ENCODE peak calls at places on chromosomes 3 and 15, in four cellular contexts. Q is foreskin fibroblast; P is CD8-positive, alpha-beta T cell; F is CD8-positive, alpha-beta memory T cell. V is an unnamed sample.

GRCh38 chr3:128824132-128824850 is 55.1 kb upstream of the ACAD9 start:
- DNase-seq in P (no peak), F (no peak), Q (no peak), V (no peak)

GRCh38 chr3:106965286-106965685 is 412.0 kb upstream of the CCDC54 start:
- DNase-seq in Q (no peak), P (no peak), F (no peak), V (no peak)

GRCh38 chr3:52771334-52771681 is 568 bp upstream of the NEK4 start:
- DNase-seq in Q (no peak), F (no peak), P (no peak), V (no peak)

GRCh38 chr15:74904190-74904805 is 2.4 kb downstream of the FAM219B start:
- DNase-seq in Q (no peak), P (no peak), F (no peak), V (no peak)

GRCh38 chr3:88954853-88955252 is 152.6 kb upstream of the EPHA3 start:
- DNase-seq in Q (no peak), F (no peak), P (no peak), V (no peak)

GRCh38 chr3:58019343-58019742 is 11.1 kb downstream of the FLNB start:
- DNase-seq in F (no peak), Q (no peak), P (no peak), V (no peak)

GRCh38 chr3:77464106-77464688 is 424.3 kb downstream of the ROBO2 start:
- DNase-seq in P (no peak), Q (peak; percentile 32), F (no peak), V (no peak)

GRCh38 chr3:66253790-66254620 is 33.2 kb downstream of the SLC25A26 start:
- DNase-seq in P (no peak), Q (peak; percentile 32), F (no peak), V (no peak)

GRCh38 chr3:168051579-168052183 is 44.0 kb downstream of the GOLIM4 start:
- DNase-seq in Q (peak; percentile 33), F (no peak), P (no peak), V (peak; percentile 41)

GRCh38 chr3:70742081-70742480 is 429.6 kb upstream of the MDFIC2 start:
- DNase-seq in Q (no peak), F (no peak), P (no peak), V (no peak)

GRCh38 chr3:24678441-24678865 is 183.8 kb upstream of the THRB start:
- DNase-seq in P (no peak), Q (peak; percentile 82), F (no peak), V (peak; percentile 88)

GRCh38 chr3:15276028-15276717 is 56.2 kb downstream of the SH3BP5 start:
- DNase-seq in F (no peak), Q (no peak), P (no peak), V (no peak)

GRCh38 chr15:96171842-96172241 is 158.7 kb upstream of the NR2F2 start:
- DNase-seq in F (no peak), P (no peak), Q (no peak), V (no peak)
- H3K4me3 ChIP-seq in F (no peak overlapping the region), P (no peak overlapping the region), Q (no peak overlapping the region), V (no peak overlapping the region)

GRCh38 chr3:43290961-43291360 is 4.6 kb downstream of the SNRK start:
- DNase-seq in P (no peak), F (no peak), Q (no peak), V (no peak)
- H3K4me3 ChIP-seq in P (peak overlapping the region; percentile 70), F (peak overlapping the region; percentile 94), Q (no peak overlapping the region), V (no peak overlapping the region)

DNA sequence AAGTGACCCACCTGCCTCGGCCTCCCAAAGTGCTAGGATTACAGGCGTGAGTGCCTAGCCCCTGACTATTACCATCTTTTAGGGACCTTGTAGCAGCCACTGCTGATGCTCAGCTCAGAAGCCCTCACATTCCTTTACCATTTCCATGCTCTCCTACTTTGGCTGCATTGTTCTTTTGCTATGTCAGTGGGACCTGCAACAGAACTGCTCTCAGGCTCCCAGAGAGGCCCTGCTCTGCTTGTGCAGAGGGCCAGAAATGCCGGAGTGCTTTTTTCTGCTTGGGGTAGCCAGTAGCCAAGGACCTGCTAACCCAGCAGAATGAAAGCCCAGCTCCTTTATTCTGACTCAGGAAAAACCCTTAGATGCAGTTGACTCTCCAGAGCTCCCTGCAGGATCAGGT is 18.3 kb upstream of the PROK2 start:
- DNase-seq in P (no peak), F (no peak), Q (no peak), V (no peak)
- H3K4me3 ChIP-seq in P (no peak overlapping the region), F (no peak overlapping the region), Q (no peak overlapping the region), V (no peak overlapping the region)

DNA sequence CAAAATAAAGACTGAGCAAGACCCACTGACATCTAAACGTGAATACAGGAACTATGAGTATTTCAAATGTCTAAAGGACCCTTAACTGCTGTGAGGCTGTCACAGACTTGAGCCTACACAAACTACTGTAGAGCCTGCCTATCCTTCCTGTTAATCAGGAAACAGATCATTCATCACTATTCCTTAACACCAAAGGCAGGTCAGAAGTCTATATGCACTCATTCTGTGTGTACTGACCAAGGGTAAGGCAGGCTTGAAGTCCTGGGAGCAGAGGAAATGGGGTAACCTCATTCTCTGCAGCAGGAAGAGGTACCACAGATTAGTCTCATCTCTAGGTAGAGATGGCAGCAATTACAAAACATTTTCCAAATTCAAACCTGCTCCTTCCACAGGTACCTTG is 30.7 kb downstream of the NPTN start:
- DNase-seq in Q (no peak), P (no peak), F (no peak), V (no peak)
- H3K4me3 ChIP-seq in Q (no peak overlapping the region), P (no peak overlapping the region), F (no peak overlapping the region), V (no peak overlapping the region)

GRCh38 chr15:25061808-25062550 is 107.2 kb downstream of the SNRPN start:
- DNase-seq in P (no peak), F (no peak), Q (no peak), V (no peak)

GRCh38 chr15:25060472-25060803 is 105.7 kb downstream of the SNRPN start:
- DNase-seq in F (no peak), Q (no peak), P (peak; percentile 15), V (no peak)

GRCh38 chr15:25060996-25061620 is 106.3 kb downstream of the SNRPN start:
- DNase-seq in P (peak; percentile 27), F (no peak), Q (no peak), V (no peak)

GRCh38 chr15:25065286-25065685 is 110.5 kb downstream of the SNRPN start:
- DNase-seq in P (no peak), Q (no peak), F (no peak), V (no peak)

DNA sequence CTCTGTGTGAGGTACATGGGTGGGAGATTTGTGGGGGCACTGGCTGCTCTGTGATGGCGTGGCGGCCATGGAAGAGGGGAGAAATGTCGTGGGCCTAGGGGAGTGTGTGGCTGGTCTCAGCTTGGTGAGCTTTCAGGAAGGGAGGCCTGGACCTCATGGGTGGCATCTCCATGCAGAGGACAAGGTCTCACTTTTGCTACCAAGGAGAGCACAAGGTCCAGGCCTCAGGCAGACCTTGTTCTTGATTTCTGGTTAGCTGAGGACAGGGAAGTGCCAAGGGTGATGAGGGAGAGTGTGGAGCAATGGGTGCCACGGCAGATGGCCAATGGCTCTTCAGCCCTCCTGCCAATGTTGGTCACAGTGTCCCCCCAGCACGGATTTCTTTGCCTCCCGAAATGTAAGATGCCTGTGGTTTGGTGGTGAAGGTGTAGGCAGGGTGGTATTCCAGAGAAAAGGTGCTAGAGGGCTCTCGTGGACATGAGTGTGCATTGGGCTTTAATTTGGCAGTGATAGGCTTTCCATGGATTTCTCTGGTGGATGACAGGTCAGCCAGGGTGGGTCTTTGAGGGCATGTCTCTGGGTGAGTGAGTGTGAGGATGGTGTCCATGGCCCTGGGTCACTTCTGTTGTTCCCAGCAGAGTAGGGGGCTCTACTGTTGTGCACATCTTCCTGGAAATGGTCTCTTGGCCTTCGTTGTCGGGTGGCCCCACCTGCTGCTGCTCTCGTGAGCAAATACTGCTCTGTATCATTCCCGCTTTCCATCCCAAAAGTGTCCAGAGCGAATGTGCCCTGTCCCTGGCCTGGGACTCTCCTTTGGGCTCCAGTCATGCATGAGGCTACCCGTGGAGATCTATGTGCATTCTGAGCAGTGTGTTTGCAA is 108.0 kb downstream of the SNRPN start:
- DNase-seq in F (no peak), Q (no peak), P (no peak), V (no peak)
- H3K4me3 ChIP-seq in F (peak overlapping the region; percentile 35), Q (no peak overlapping the region), P (peak overlapping the region; percentile 11), V (no peak overlapping the region)

DNA sequence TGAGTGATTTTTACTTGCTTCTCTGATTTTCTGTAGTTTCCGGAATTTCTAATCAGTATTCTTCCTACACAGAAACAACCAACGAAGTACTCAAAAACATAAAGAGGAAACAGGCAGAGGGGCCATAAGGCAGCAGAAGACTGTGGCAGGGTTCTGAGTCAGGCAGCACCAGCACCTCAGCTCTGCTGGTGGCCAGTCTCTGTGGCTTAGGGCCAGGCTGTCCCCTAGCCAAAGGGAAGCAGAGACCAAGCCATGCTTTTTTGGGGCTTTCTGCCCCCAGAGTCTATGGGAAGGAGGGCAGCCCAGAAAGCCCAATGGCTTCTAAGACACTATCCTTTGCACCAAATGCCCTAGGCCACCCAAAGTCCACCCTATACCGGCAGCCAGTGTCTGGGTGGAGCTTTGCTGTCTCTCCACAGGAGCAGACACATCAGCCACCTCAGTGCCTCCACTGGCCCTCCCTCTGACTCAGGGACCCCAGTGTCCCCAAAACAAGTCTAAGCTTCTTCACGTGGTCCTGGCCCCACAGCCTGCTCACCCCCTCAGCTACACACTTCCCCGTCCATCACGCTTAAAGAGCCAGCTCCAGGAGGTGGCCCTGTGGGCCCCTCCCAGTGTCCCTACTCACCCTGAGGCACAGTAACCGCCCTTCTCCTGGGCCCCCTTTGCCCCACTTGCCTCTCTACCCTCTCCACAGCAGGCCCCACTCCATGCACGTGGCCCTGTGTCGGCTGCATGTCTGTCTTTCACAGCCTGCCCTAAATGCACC is 46.2 kb downstream of the CCDC12 start:
- DNase-seq in Q (no peak), F (no peak), P (no peak), V (no peak)
- H3K4me3 ChIP-seq in Q (no peak overlapping the region), F (no peak overlapping the region), P (no peak overlapping the region), V (no peak overlapping the region)

GRCh38 chr3:110419096-110419495 is 652.5 kb upstream of the NECTIN3 start:
- DNase-seq in Q (no peak), P (no peak), F (no peak), V (no peak)

GRCh38 chr3:110419571-110419970 is 652.0 kb upstream of the NECTIN3 start:
- DNase-seq in F (no peak), P (no peak), Q (no peak), V (no peak)

GRCh38 chr3:110414851-110415250 is 656.8 kb upstream of the NECTIN3 start:
- DNase-seq in Q (peak; percentile 80), F (no peak), P (no peak), V (peak; percentile 62)

GRCh38 chr3:110423276-110423675 is 648.3 kb upstream of the NECTIN3 start:
- DNase-seq in Q (no peak), P (no peak), F (no peak), V (no peak)

DNA sequence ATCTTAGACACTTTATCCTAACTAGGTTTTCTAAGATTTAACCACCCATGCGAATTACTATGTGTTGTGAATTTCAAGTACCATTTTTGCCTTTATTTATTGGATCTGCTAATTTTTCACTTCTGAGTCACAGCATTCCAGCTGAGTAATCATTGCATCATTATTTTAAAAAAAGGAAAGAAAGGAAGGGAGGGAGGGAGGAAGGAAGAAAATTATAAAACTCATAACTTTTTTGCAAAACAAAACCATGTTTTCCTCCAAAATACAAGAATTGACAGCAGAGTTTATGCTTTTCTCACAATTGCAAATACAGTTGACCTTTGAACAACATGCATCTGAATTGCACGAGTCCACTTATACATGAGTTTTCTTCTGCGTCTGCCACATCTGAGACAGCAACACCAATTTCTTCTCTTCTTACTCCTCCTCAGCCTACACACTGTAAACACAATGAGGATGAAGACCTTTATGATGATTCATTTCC is 651.4 kb upstream of the NECTIN3 start:
- DNase-seq in Q (peak; percentile 72), P (no peak), F (no peak), V (peak; percentile 45)
- H3K4me3 ChIP-seq in Q (peak overlapping the region; percentile 32), P (no peak overlapping the region), F (no peak overlapping the region), V (no peak overlapping the region)

V was measured in skeletal muscle cell.